ENCODE peak calls at places on chromosomes 3 and 15, in seven cellular contexts. F, Z, R, W, J, K and L are unnamed samples. For H3K27me3 and H3K4me1, the result is how much of the 10 kb centered on the place peaks cover.

GRCh38 chr3:31172336-31172735 is 277.9 kb upstream of the GADL1 start:
- DNase-seq in F (no peak), Z (no peak), R (no peak), W (no peak), J (no peak), K (no peak), L (no peak)

GRCh38 chr3:161422171-161422693 is 50.9 kb upstream of the SPTSSB start:
- DNase-seq in F (no peak), Z (no peak), R (no peak), W (no peak), J (no peak), K (no peak), L (no peak)

GRCh38 chr3:5791558-5791957 is 604.1 kb downstream of the EDEM1 start:
- DNase-seq in F (no peak), Z (no peak), R (no peak), W (no peak), J (no peak), K (no peak), L (no peak)

GRCh38 chr3:10926441-10926830 is 66.1 kb upstream of the SLC6A1 start:
- DNase-seq in F (no peak), Z (no peak), R (no peak), W (no peak), J (no peak), K (no peak), L (no peak)

GRCh38 chr3:109257269-109257668 is 59.0 kb downstream of the DPPA2 start:
- DNase-seq in F (no peak), Z (no peak), R (no peak), W (no peak), J (no peak), K (no peak), L (no peak)

GRCh38 chr3:40523781-40524180 is 979 bp upstream of the ZNF621 start:
- DNase-seq in F (no peak), Z (no peak), R (no peak), W (no peak), J (no peak), K (no peak), L (no peak)

GRCh38 chr3:177811111-177811510 is 613.8 kb upstream of the TBL1XR1 start:
- DNase-seq in F (no peak), Z (no peak), R (no peak), W (no peak), J (no peak), K (no peak), L (no peak)

GRCh38 chr3:193593666-193594025 is 638 bp downstream of the OPA1 start:
- DNase-seq in F (no peak), Z (no peak), R (no peak), W (no peak), J (no peak), K (no peak), L (no peak)

GRCh38 chr3:101061312-101061711 is 68.1 kb upstream of the ABI3BP start:
- DNase-seq in F (no peak), Z (no peak), R (no peak), W (no peak), J (no peak), K (no peak), L (no peak)

GRCh38 chr3:105747056-105747455 is 121.8 kb downstream of the CBLB start:
- DNase-seq in F (no peak), Z (no peak), R (no peak), W (no peak), J (no peak), K (no peak), L (peak)

GRCh38 chr3:99878005-99878404 is 60.3 kb downstream of the CMSS1 start:
- DNase-seq in F (no peak), Z (no peak), R (no peak), W (no peak), J (no peak), K (no peak), L (peak)

GRCh38 chr3:129626744-129627349 is 20.4 kb upstream of the PLXND1 start:
- DNase-seq in F (peak), Z (peak), R (peak), W (no peak), J (peak), K (peak), L (peak)

GRCh38 chr3:61872077-61872706 is 310.8 kb downstream of the PTPRG start:
- DNase-seq in F (no peak), Z (no peak), R (no peak), W (no peak), J (no peak), K (no peak), L (no peak)

GRCh38 chr15:69509131-69509530 is 56.5 kb downstream of the RPLP1 start:
- DNase-seq in F (no peak), Z (peak), R (no peak), W (no peak), J (no peak), K (no peak), L (peak)

GRCh38 chr3:93843981-93844380 is 129.7 kb downstream of the PROS1 start:
- DNase-seq in F (no peak), Z (no peak), R (no peak), W (no peak), J (no peak), K (no peak), L (peak)

GRCh38 chr3:59482001-59482400 is 432.2 kb upstream of the CFAP20DC start:
- DNase-seq in F (no peak), Z (no peak), R (no peak), W (no peak), J (no peak), K (no peak), L (peak)

GRCh38 chr3:186414735-186415419 is 52.8 kb upstream of the DGKG start:
- DNase-seq in F (no peak), Z (no peak), R (no peak), W (no peak), J (no peak), K (no peak), L (peak)

GRCh38 chr3:131494706-131495105 is 8.1 kb downstream of the MRPL3 start:
- DNase-seq in F (no peak), Z (no peak), R (no peak), W (no peak), J (no peak), K (no peak), L (no peak)

GRCh38 chr3:81887448-81887847 is 126.0 kb upstream of the GBE1 start:
- DNase-seq in F (no peak), Z (no peak), R (no peak), W (no peak), J (no peak), K (no peak), L (no peak)

GRCh38 chr3:147313513-147313912 is 92.8 kb downstream of the ZIC4 start:
- DNase-seq in F (no peak), Z (no peak), R (no peak), W (no peak), J (no peak), K (no peak), L (no peak)

GRCh38 chr3:8445861-8446260 is 55.8 kb upstream of the LMCD1 start:
- DNase-seq in F (no peak), Z (no peak), R (no peak), W (no peak), J (no peak), K (no peak), L (peak)

GRCh38 chr3:171749128-171749527 is 61.2 kb downstream of the PLD1 start:
- DNase-seq in F (no peak), Z (no peak), R (no peak), W (no peak), J (no peak), K (no peak), L (no peak)

GRCh38 chr3:29683306-29683993 is 402.6 kb downstream of the RBMS3 start:
- DNase-seq in F (no peak), Z (no peak), R (no peak), W (no peak), J (no peak), K (no peak), L (peak)

GRCh38 chr15:67462802-67463201 is 58.1 kb upstream of the C15orf61 start:
- DNase-seq in F (no peak), Z (no peak), R (no peak), W (no peak), J (no peak), K (no peak), L (no peak)

GRCh38 chr15:93467327-93467726 is 378.3 kb upstream of the RGMA start:
- DNase-seq in F (no peak), Z (no peak), R (peak), W (no peak), J (no peak), K (peak), L (peak)

GRCh38 chr3:194318511-194319161 is 32.5 kb downstream of the CPN2 start:
- DNase-seq in F (no peak), Z (peak), R (no peak), W (no peak), J (no peak), K (no peak), L (no peak)

GRCh38 chr15:23857028-23857641 is 170.0 kb upstream of the NDN start:
- DNase-seq in F (no peak), Z (peak), R (no peak), W (no peak), J (peak), K (no peak), L (no peak)

GRCh38 chr3:39448506-39449233 is 18.8 kb upstream of the MOBP start:
- DNase-seq in F (no peak), Z (peak), R (no peak), W (no peak), J (no peak), K (no peak), L (no peak)

GRCh38 chr3:20111836-20112235 is 71.6 kb downstream of the KAT2B start:
- DNase-seq in F (no peak), Z (no peak), R (no peak), W (no peak), J (no peak), K (no peak), L (peak)

GRCh38 chr3:64140651-64141050 is 84.6 kb downstream of the PRICKLE2 start:
- DNase-seq in F (no peak), Z (no peak), R (no peak), W (no peak), J (no peak), K (no peak), L (no peak)

GRCh38 chr3:196989721-196990262 is 21.2 kb upstream of the PIGZ start:
- DNase-seq in F (no peak), Z (peak), R (peak), W (no peak), J (no peak), K (no peak), L (no peak)

GRCh38 chr3:173396191-173397041 is 1.1 kb upstream of the NLGN1 start:
- DNase-seq in F (no peak), Z (peak), R (no peak), W (no peak), J (no peak), K (no peak), L (no peak)

GRCh38 chr3:24437326-24437725 is 57.3 kb downstream of the THRB start:
- DNase-seq in F (no peak), Z (no peak), R (no peak), W (no peak), J (no peak), K (no peak), L (no peak)

GRCh38 chr15:28885630-28886430 is at the start of gene APBA2:
- DNase-seq in F (peak), Z (peak), R (no peak), W (no peak), J (no peak), K (no peak), L (no peak)

GRCh38 chr15:58179206-58179605 is 41.0 kb downstream of the AQP9 start:
- DNase-seq in F (no peak), Z (no peak), R (no peak), W (no peak), J (no peak), K (no peak), L (peak)

GRCh38 chr15:85726446-85726845 is 68.3 kb downstream of the KLHL25 start:
- DNase-seq in F (no peak), Z (no peak), R (no peak), W (no peak), J (no peak), K (no peak), L (no peak)

GRCh38 chr3:100254168-100254777 is 6.5 kb upstream of the TBC1D23 start:
- DNase-seq in F (peak), Z (peak), R (peak), W (no peak), J (peak), K (peak), L (no peak)

GRCh38 chr15:98906712-98907083 is 100.9 kb downstream of the PGPEP1L start:
- DNase-seq in F (no peak), Z (no peak), R (peak), W (no peak), J (peak), K (no peak), L (peak)

GRCh38 chr3:20225769-20226168 is 39.8 kb upstream of the SGO1 start:
- DNase-seq in F (no peak), Z (no peak), R (no peak), W (no peak), J (no peak), K (no peak), L (peak)

GRCh38 chr15:76334438-76335004 is 2.1 kb upstream of the ISL2 start:
- DNase-seq in F (no peak), Z (peak), R (no peak), W (no peak), J (no peak), K (no peak), L (no peak)

GRCh38 chr15:76335129-76335850 is 1.3 kb upstream of the ISL2 start:
- DNase-seq in F (no peak), Z (peak), R (no peak), W (no peak), J (no peak), K (no peak), L (no peak)

GRCh38 chr15:76336254-76337046 is at the start of gene ISL2:
- DNase-seq in F (no peak), Z (peak), R (no peak), W (peak), J (peak), K (no peak), L (no peak)

GRCh38 chr15:76337047-76337738 is 620 bp downstream of the ISL2 start:
- DNase-seq in F (no peak), Z (peak), R (no peak), W (no peak), J (no peak), K (no peak), L (no peak)

GRCh38 chr15:76335851-76336253 is 721 bp upstream of the ISL2 start:
- DNase-seq in F (no peak), Z (peak), R (no peak), W (no peak), J (no peak), K (no peak), L (peak)
- H3K27me3 ChIP-seq in F (under half), Z (half or more), R (half or more), W (under half), J (half or more), K (half or more), L (half or more)

GRCh38 chr15:96348112-96349027 is 17.9 kb downstream of the NR2F2 start:
- DNase-seq in F (peak), Z (peak), R (no peak), W (no peak), J (no peak), K (no peak), L (no peak)

GRCh38 chr15:96349933-96350292 is 19.4 kb downstream of the NR2F2 start:
- DNase-seq in F (no peak), Z (no peak), R (no peak), W (no peak), J (no peak), K (no peak), L (no peak)

GRCh38 chr15:96350321-96350720 is 19.8 kb downstream of the NR2F2 start:
- DNase-seq in F (no peak), Z (no peak), R (no peak), W (no peak), J (no peak), K (no peak), L (no peak)

GRCh38 chr15:96350884-96351639 is 20.6 kb downstream of the NR2F2 start:
- DNase-seq in F (no peak), Z (no peak), R (no peak), W (no peak), J (no peak), K (no peak), L (no peak)

GRCh38 chr15:96349034-96349932 is 18.8 kb downstream of the NR2F2 start:
- DNase-seq in F (no peak), Z (no peak), R (no peak), W (no peak), J (no peak), K (no peak), L (no peak)
- H3K4me1 ChIP-seq in F (under half), Z (under half), R (half or more), W (half or more), J (under half), K (under half), L (under half)

DNA sequence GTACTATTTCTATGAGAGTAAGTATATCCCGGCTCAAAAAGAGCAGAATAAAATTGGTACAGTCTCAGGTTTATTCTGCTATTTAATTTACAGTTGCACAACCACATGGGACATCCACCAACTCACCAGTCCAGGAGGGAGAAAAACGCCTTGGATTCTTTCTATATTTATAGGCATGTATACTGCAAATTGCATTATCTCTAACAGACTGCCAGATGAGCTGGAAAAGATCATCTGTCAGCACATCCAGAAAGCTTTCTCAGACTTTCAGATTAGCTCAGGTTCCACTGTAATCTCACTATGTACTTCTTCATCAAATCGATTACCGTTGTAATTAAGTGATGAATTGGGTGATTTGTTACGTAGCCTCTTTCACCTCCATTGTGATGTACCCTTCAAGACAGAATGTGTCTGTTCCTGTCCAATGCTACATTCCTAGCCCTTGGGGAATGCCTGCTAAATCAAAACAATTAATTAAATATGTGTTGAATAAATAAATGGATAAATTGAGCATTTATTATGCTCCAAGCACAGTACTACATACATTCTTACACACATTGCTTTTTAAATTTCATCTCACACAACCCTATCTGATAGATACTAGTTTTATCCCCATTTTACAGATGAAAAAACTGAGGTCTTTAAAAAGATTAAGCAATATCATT is 38.1 kb upstream of the TMC3 start:
- DNase-seq in F (no peak), Z (no peak), R (no peak), W (no peak), J (no peak), K (no peak), L (no peak)
- H3K27me3 ChIP-seq in F (under half), Z (under half), R (under half), W (under half), J (under half), K (under half), L (under half)

GRCh38 chr3:123392368-123392767 is 56.5 kb downstream of the ADCY5 start:
- DNase-seq in F (no peak), Z (no peak), R (no peak), W (no peak), J (no peak), K (no peak), L (no peak)

GRCh38 chr3:123389338-123389910 is 59.5 kb downstream of the ADCY5 start:
- DNase-seq in F (no peak), Z (no peak), R (no peak), W (no peak), J (no peak), K (no peak), L (no peak)

GRCh38 chr3:123388811-123389210 is 60.1 kb downstream of the ADCY5 start:
- DNase-seq in F (no peak), Z (no peak), R (peak), W (no peak), J (no peak), K (no peak), L (no peak)

GRCh38 chr3:123392871-123393620 is 55.8 kb downstream of the ADCY5 start:
- DNase-seq in F (no peak), Z (no peak), R (no peak), W (no peak), J (no peak), K (no peak), L (peak)

GRCh38 chr3:123390865-123391613 is 57.9 kb downstream of the ADCY5 start:
- DNase-seq in F (peak), Z (no peak), R (no peak), W (no peak), J (no peak), K (no peak), L (no peak)
- H3K4me1 ChIP-seq in F (under half), Z (under half), R (half or more), W (half or more), J (under half), K (half or more), L (under half)

GRCh38 chr15:37108725-37109124 is 8.4 kb upstream of the MEIS2 start:
- DNase-seq in F (no peak), Z (no peak), R (no peak), W (no peak), J (no peak), K (no peak), L (no peak)
- H3K27me3 ChIP-seq in F (under half), Z (half or more), R (half or more), W (under half), J (half or more), K (under half), L (half or more)

GRCh38 chr15:49145651-49146609 is 9.5 kb downstream of the COPS2 start:
- DNase-seq in F (no peak), Z (peak), R (no peak), W (no peak), J (no peak), K (no peak), L (peak)
- H3K4me1 ChIP-seq in F (under half), Z (under half), R (half or more), W (half or more), J (under half), K (under half), L (under half)

DNA sequence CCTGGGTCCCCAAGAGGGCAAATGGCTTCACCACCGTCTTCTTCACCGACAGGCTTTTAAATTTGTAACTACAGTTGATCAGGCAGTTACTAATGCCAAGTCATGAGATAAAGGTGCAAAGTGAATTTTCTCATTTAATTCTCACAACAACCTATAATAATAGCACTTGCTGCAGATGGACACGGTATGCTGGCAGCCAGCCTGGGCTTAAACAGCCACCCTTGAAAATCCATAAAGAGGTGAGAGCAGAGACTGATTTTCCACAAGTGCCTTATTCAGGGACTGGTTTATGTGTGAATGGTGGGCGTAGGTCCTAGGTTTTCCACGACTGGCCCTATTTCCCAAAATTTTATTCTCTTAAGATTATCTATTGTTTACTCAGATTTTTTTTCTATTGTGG is 117.8 kb downstream of the RAB11A start:
- DNase-seq in F (no peak), Z (no peak), R (no peak), W (no peak), J (no peak), K (no peak), L (no peak)
- H3K27me3 ChIP-seq in F (under half), Z (under half), R (half or more), W (under half), J (under half), K (under half), L (half or more)

DNA sequence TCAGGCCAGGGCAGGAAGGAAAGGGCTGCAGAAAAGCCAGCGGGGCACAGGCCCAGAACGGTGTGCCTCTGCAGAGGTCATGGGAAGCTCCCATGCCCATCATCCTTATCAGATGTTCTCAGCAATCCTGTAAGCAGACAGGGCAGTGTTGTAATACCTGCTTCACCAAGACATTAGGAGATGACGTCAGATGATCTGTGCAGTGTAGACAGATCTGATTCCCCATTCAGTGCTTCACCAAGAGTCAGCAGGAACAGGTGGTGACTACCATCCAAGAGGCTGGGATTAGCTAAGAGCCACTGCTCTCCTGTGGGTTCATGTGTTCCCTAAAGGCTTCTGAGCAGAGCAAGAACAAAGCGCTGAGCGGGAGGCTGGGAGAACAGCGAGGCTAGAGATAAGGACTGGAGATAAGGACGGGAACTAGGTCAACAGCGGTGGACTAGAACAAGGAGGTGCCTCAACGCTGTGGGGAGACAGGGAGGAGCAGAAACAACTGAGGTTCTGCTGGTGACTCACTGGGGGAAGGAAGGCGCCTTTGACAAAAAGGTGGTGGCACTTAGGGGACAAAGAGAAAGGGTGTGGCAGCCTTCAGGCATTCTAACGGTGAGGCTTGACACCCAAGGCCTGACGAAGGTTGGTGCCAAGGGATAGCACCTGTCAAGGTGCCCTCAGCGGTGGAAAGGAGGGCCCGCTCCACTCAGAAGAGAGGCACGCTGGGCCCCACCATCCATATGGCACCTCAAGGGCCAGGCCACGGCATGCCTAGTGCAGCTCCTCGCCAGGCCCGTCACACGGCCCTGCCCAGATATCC is 28.4 kb downstream of the CCDC12 start:
- DNase-seq in F (no peak), Z (peak), R (peak), W (no peak), J (peak), K (peak), L (peak)
- H3K4me1 ChIP-seq in F (under half), Z (under half), R (half or more), W (half or more), J (half or more), K (half or more), L (under half)